ENCODE peak calls at places on chromosomes 6 and 20, in ten cellular contexts. J is CD8-positive, alpha-beta memory T cell; Z is mesendoderm; L is uterus; H is IMR-90; M is cardiac muscle cell; O is endothelial cell of umbilical vein; V is CD4-positive, alpha-beta memory T cell; G is pancreas; Y is keratinocyte. N is an unnamed sample.
A peak's percentile ranks its signal among the peaks of the same experiment; 100 is the strongest.

GRCh38 chr20:41316009-41316408 is 1.5 kb downstream of the ZHX3 start:
- DNase-seq in J (no peak), Z (no peak), L (no peak), H (no peak), M (no peak), O (no peak), V (no peak), G (no peak), Y (no peak), N (no peak)

GRCh38 chr20:2195614-2196013 is 94.0 kb downstream of the STK35 start:
- DNase-seq in J (no peak), Z (no peak), L (no peak), H (no peak), M (no peak), O (no peak), V (no peak), G (no peak), Y (no peak), N (no peak)

GRCh38 chr6:71190809-71191208 is 97.8 kb upstream of the OGFRL1 start:
- DNase-seq in J (no peak), Z (no peak), L (no peak), H (peak; percentile 52), M (peak; percentile 18), O (peak; percentile 41), V (peak; percentile 16), G (no peak), Y (no peak), N (no peak)

GRCh38 chr6:2875840-2876207 is 27.3 kb downstream of the SERPINB9 start:
- DNase-seq in J (peak; percentile 55), Z (peak; percentile 63), L (no peak), H (no peak), M (no peak), O (peak; percentile 33), V (peak; percentile 54), G (no peak), Y (no peak), N (peak; percentile 43)

GRCh38 chr20:650954-651353 is 2.0 kb downstream of the SRXN1 start:
- DNase-seq in J (no peak), Z (no peak), L (no peak), H (no peak), M (no peak), O (no peak), V (no peak), G (no peak), Y (no peak), N (no peak)

GRCh38 chr6:170038717-170039116 is 252.2 kb downstream of the DLL1 start:
- DNase-seq in J (no peak), Z (no peak), L (no peak), H (no peak), M (no peak), O (no peak), V (no peak), G (no peak), Y (no peak), N (no peak)

GRCh38 chr6:127749095-127749494 is 151.8 kb downstream of the THEMIS start:
- DNase-seq in J (no peak), Z (no peak), L (no peak), H (peak; percentile 63), M (no peak), O (no peak), V (no peak), G (no peak), Y (no peak), N (no peak)

GRCh38 chr6:97000138-97000537 is 75.6 kb downstream of the KLHL32 start:
- DNase-seq in J (no peak), Z (no peak), L (no peak), H (no peak), M (no peak), O (no peak), V (no peak), G (no peak), Y (no peak), N (no peak)

GRCh38 chr6:63066053-63066704 is 145.1 kb upstream of the FKBP1C start:
- DNase-seq in J (no peak), Z (peak; percentile 91), L (no peak), H (no peak), M (peak; percentile 5), O (no peak), V (no peak), G (no peak), Y (no peak), N (no peak)

GRCh38 chr20:4835244-4836177 is 113.8 kb downstream of the PRND start:
- DNase-seq in J (no peak), Z (peak; percentile 73), L (peak; percentile 85), H (no peak), M (peak; percentile 57), O (no peak), V (no peak), G (no peak), Y (no peak), N (peak; percentile 54)

GRCh38 chr20:10094566-10095173 is 59.9 kb downstream of the ANKEF1 start:
- DNase-seq in J (no peak), Z (peak; percentile 34), L (no peak), H (no peak), M (no peak), O (no peak), V (no peak), G (no peak), Y (no peak), N (no peak)

GRCh38 chr6:140879861-140880260 is 1252.9 kb upstream of the GJE1 start:
- DNase-seq in J (no peak), Z (no peak), L (no peak), H (peak; percentile 83), M (no peak), O (no peak), V (no peak), G (no peak), Y (no peak), N (no peak)

GRCh38 chr6:46954819-46955520 is 33.2 kb upstream of the ADGRF5 start:
- DNase-seq in J (no peak), Z (no peak), L (no peak), H (no peak), M (no peak), O (peak; percentile 65), V (no peak), G (no peak), Y (peak; percentile 49), N (peak; percentile 10)

GRCh38 chr20:3777381-3777725 is 3.9 kb downstream of the SPEF1 start:
- DNase-seq in J (peak; percentile 35), Z (no peak), L (no peak), H (no peak), M (no peak), O (no peak), V (no peak), G (no peak), Y (no peak), N (no peak)

GRCh38 chr6:17022604-17023003 is 79.2 kb upstream of the STMND1 start:
- DNase-seq in J (no peak), Z (no peak), L (no peak), H (no peak), M (no peak), O (no peak), V (no peak), G (no peak), Y (no peak), N (no peak)

GRCh38 chr6:31727034-31727716 is 1.9 kb downstream of the DDAH2 start:
- DNase-seq in J (no peak), Z (no peak), L (no peak), H (no peak), M (no peak), O (no peak), V (no peak), G (no peak), Y (no peak), N (peak; percentile 34)

GRCh38 chr6:156863504-156863903 is 86.3 kb downstream of the ARID1B start:
- DNase-seq in J (no peak), Z (no peak), L (no peak), H (no peak), M (no peak), O (no peak), V (no peak), G (no peak), Y (no peak), N (no peak)

GRCh38 chr20:64080813-64081619 is 1.1 kb downstream of the OPRL1 start:
- DNase-seq in J (no peak), Z (no peak), L (no peak), H (no peak), M (no peak), O (no peak), V (no peak), G (no peak), Y (no peak), N (no peak)
- H3K4me1 ChIP-seq in J (peaks cover 36% of the 10 kb centered on the region), Z (no peaks in the 10 kb centered on the region), L (peaks cover 16% of the 10 kb centered on the region), H (peaks cover 17% of the 10 kb centered on the region), M (peaks cover 17% of the 10 kb centered on the region), O (peaks cover 20% of the 10 kb centered on the region), V (peaks cover 42% of the 10 kb centered on the region), G (peaks cover 5% of the 10 kb centered on the region), Y (peaks cover 19% of the 10 kb centered on the region), N (peaks cover 27% of the 10 kb centered on the region)

GRCh38 chr6:93323630-93324029 is 95.7 kb downstream of the EPHA7 start:
- DNase-seq in J (no peak), Z (no peak), L (no peak), H (no peak), M (no peak), O (no peak), V (no peak), G (no peak), Y (no peak), N (no peak)

GRCh38 chr6:93327857-93328256 is 91.5 kb downstream of the EPHA7 start:
- DNase-seq in J (no peak), Z (no peak), L (no peak), H (no peak), M (no peak), O (no peak), V (no peak), G (no peak), Y (no peak), N (no peak)
- H3K27ac ChIP-seq in J (no peak overlapping the region), Z (no peak overlapping the region), L (no peak overlapping the region), H (no peak overlapping the region), M (peak overlapping the region; percentile 24), O (no peak overlapping the region), V (no peak overlapping the region), G (no peak overlapping the region), Y (no peak overlapping the region), N (no peak overlapping the region)

GRCh38 chr6:39050453-39051112 is 2.0 kb downstream of the GLP1R start:
- DNase-seq in J (no peak), Z (no peak), L (no peak), H (no peak), M (no peak), O (no peak), V (no peak), G (no peak), Y (no peak), N (no peak)
- H3K4me1 ChIP-seq in J (peaks cover 8% of the 10 kb centered on the region), Z (peaks cover 3% of the 10 kb centered on the region), L (no peaks in the 10 kb centered on the region), H (no peaks in the 10 kb centered on the region), M (no peaks in the 10 kb centered on the region), O (no peaks in the 10 kb centered on the region), V (peaks cover 13% of the 10 kb centered on the region), G (peaks cover 6% of the 10 kb centered on the region), Y (peaks cover 19% of the 10 kb centered on the region), N (peaks cover 7% of the 10 kb centered on the region)

DNA sequence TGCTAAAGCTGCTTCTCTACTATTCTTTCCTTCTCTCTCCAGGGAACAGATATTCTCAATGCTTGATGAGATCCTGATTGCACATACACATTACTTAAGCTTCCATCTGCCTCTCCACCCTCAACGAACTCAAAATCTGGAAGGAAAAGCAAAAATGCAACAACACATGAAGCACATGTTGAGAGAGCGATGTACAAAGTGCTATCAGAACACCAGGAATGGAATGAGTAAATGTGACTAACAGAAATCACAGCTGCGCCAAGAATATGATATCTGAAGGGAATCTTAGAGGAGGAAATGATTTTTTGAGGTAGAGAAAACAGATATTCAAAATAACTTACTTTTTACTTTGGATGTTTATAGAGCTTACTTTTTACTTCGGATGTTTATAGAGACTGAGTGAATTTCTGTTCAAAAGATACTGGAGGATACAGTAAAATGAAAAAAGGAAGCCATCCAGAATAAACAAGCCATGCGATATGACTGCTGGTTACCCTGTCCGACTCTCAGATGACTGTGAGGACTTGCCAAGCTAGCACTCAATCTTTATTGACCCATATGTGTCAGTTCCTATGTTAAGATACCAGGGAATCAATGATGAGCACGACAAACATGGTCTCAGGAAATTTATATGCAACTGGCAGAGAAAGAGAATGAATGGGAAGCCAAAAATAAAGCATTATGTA is 101.9 kb downstream of the SMLR1 start:
- DNase-seq in J (no peak), Z (no peak), L (no peak), H (peak; percentile 91), M (no peak), O (peak; percentile 75), V (no peak), G (no peak), Y (no peak), N (no peak)
- H3K27ac ChIP-seq in J (no peak overlapping the region), Z (no peak overlapping the region), L (no peak overlapping the region), H (peak overlapping the region; percentile 39), M (no peak overlapping the region), O (no peak overlapping the region), V (no peak overlapping the region), G (no peak overlapping the region), Y (no peak overlapping the region), N (peak overlapping the region; percentile 15)